ENCODE peak calls at places on chromosomes 3 and 15, in six cellular contexts. One of them, this sample, is unnamed.

GRCh38 chr3:24315991-24316390 is 178.7 kb downstream of the THRB start:
- DNase-seq in GM12878: no peak
- DNase-seq in H1: no peak
- DNase-seq in K562: no peak
- DNase-seq in HepG2: no peak
- DNase-seq in GM12891: no peak
- DNase-seq in this sample: no peak

GRCh38 chr15:42157981-42158765 is 1.7 kb upstream of the PLA2G4F start:
- DNase-seq in GM12878: no peak
- DNase-seq in HepG2: no peak
- DNase-seq in GM12891: no peak
- DNase-seq in K562: peak
- DNase-seq in H1: no peak
- DNase-seq in this sample: no peak

GRCh38 chr3:194162070-194162678 is 26.2 kb downstream of the HES1 start:
- DNase-seq in H1: no peak
- DNase-seq in HepG2: peak
- DNase-seq in GM12891: no peak
- DNase-seq in GM12878: no peak
- DNase-seq in K562: no peak
- DNase-seq in this sample: no peak

GRCh38 chr15:100525894-100526512 is 2.7 kb downstream of the CERS3 start:
- DNase-seq in GM12878: no peak
- DNase-seq in H1: no peak
- DNase-seq in K562: no peak
- DNase-seq in GM12891: no peak
- DNase-seq in HepG2: no peak
- DNase-seq in this sample: no peak

GRCh38 chr15:68606332-68606731 is 27.5 kb downstream of the CORO2B start:
- DNase-seq in H1: no peak
- DNase-seq in K562: no peak
- DNase-seq in HepG2: no peak
- DNase-seq in GM12878: no peak
- DNase-seq in GM12891: no peak
- DNase-seq in this sample: no peak

GRCh38 chr3:72070005-72070404 is 285.1 kb upstream of the PROK2 start:
- DNase-seq in HepG2: no peak
- DNase-seq in K562: no peak
- DNase-seq in GM12878: no peak
- DNase-seq in H1: no peak
- DNase-seq in GM12891: no peak
- DNase-seq in this sample: no peak

GRCh38 chr3:14324224-14324944 is 78.0 kb upstream of the SLC6A6 start:
- DNase-seq in H1: no peak
- DNase-seq in GM12891: no peak
- DNase-seq in GM12878: no peak
- DNase-seq in HepG2: no peak
- DNase-seq in K562: no peak
- DNase-seq in this sample: no peak

GRCh38 chr3:192054881-192055280 is 593.9 kb downstream of the PYDC2 start:
- DNase-seq in K562: no peak
- DNase-seq in HepG2: no peak
- DNase-seq in H1: no peak
- DNase-seq in GM12878: no peak
- DNase-seq in GM12891: no peak
- DNase-seq in this sample: no peak

GRCh38 chr3:160987982-160988964 is 116.9 kb downstream of the B3GALNT1 start:
- DNase-seq in GM12891: no peak
- DNase-seq in HepG2: no peak
- DNase-seq in H1: no peak
- DNase-seq in GM12878: no peak
- DNase-seq in K562: no peak
- DNase-seq in this sample: no peak

GRCh38 chr15:47725924-47726323 is 8.6 kb downstream of the SEMA6D start:
- DNase-seq in GM12891: no peak
- DNase-seq in HepG2: no peak
- DNase-seq in H1: no peak
- DNase-seq in GM12878: no peak
- DNase-seq in K562: no peak
- DNase-seq in this sample: no peak

GRCh38 chr3:12679468-12679867 is 15.6 kb upstream of the RAF1 start:
- DNase-seq in HepG2: peak
- DNase-seq in GM12878: no peak
- DNase-seq in H1: no peak
- DNase-seq in K562: no peak
- DNase-seq in GM12891: no peak
- DNase-seq in this sample: no peak

GRCh38 chr3:102182162-102182561 is 252.7 kb upstream of the ZPLD1 start:
- DNase-seq in K562: no peak
- DNase-seq in H1: no peak
- DNase-seq in GM12891: no peak
- DNase-seq in HepG2: no peak
- DNase-seq in GM12878: no peak
- DNase-seq in this sample: no peak

GRCh38 chr15:64046347-64047153 is at the start of gene DAPK2:
- DNase-seq in GM12891: peak
- DNase-seq in K562: peak
- DNase-seq in H1: peak
- DNase-seq in HepG2: peak
- DNase-seq in GM12878: no peak
- DNase-seq in this sample: peak

GRCh38 chr15:57457726-57458125 is 81.4 kb downstream of the CGNL1 start:
- DNase-seq in GM12878: no peak
- DNase-seq in HepG2: no peak
- DNase-seq in H1: no peak
- DNase-seq in GM12891: no peak
- DNase-seq in K562: no peak
- DNase-seq in this sample: no peak

DNA sequence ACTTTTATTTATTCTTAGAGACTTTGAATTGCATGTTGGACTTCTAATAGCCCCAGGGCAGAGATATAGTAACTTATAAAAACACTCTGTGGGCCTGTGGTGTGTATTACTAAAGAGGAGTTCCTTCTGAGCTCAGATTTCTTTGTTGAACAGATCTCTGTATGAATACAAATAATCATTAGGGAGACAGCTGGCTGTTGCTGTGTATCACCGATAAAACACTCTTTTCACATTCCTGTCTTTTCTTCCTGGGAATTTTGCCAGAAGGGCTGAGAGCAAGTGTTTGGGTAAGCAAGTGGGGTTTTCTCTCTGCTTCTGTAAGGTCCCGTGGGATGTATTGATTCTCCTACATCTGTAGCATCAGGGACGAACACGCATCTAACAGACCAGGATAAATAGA is 226.1 kb upstream of the CD96 start:
- DNase-seq in K562: no peak
- DNase-seq in HepG2: no peak
- DNase-seq in H1: no peak
- DNase-seq in GM12878: no peak
- DNase-seq in GM12891: no peak
- DNase-seq in this sample: no peak
- TF ChIP-seq TAF1 in K562: no peak
- TF ChIP-seq TAF1 in HepG2: no peak
- TF ChIP-seq TAF1 in H1: no peak
- TF ChIP-seq TAF1 in GM12878: no peak
- TF ChIP-seq TAF1 in GM12891: no peak
- TF ChIP-seq TAF1 in this sample: no peak

GRCh38 chr3:141410861-141411771 is 42.8 kb downstream of the ZBTB38 start:
- DNase-seq in HepG2: no peak
- DNase-seq in K562: no peak
- DNase-seq in GM12891: no peak
- DNase-seq in H1: no peak
- DNase-seq in GM12878: no peak
- DNase-seq in this sample: no peak

GRCh38 chr3:141414141-141414689 is 45.9 kb downstream of the ZBTB38 start:
- DNase-seq in H1: no peak
- DNase-seq in GM12878: no peak
- DNase-seq in HepG2: no peak
- DNase-seq in GM12891: no peak
- DNase-seq in K562: no peak
- DNase-seq in this sample: no peak

GRCh38 chr3:141412087-141412935 is 44.0 kb downstream of the ZBTB38 start:
- DNase-seq in GM12891: no peak
- DNase-seq in HepG2: peak
- DNase-seq in K562: no peak
- DNase-seq in H1: no peak
- DNase-seq in GM12878: no peak
- DNase-seq in this sample: no peak

GRCh38 chr3:141413387-141414140 is 45.3 kb downstream of the ZBTB38 start:
- DNase-seq in K562: no peak
- DNase-seq in GM12891: no peak
- DNase-seq in GM12878: no peak
- DNase-seq in H1: no peak
- DNase-seq in HepG2: no peak
- DNase-seq in this sample: no peak

GRCh38 chr3:141412936-141413354 is 44.6 kb downstream of the ZBTB38 start:
- DNase-seq in HepG2: peak
- DNase-seq in GM12891: no peak
- DNase-seq in GM12878: no peak
- DNase-seq in K562: no peak
- DNase-seq in H1: no peak
- DNase-seq in this sample: no peak
- TF ChIP-seq POLR2A in HepG2: no peak
- TF ChIP-seq POLR2A in GM12891: no peak
- TF ChIP-seq POLR2A in GM12878: no peak
- TF ChIP-seq POLR2A in K562: no peak
- TF ChIP-seq POLR2A in H1: no peak
- TF ChIP-seq POLR2A in this sample: no peak

GRCh38 chr3:52397676-52398399 is 47.1 kb downstream of the SEMA3G start:
- DNase-seq in HepG2: no peak
- DNase-seq in GM12878: no peak
- DNase-seq in GM12891: no peak
- DNase-seq in H1: no peak
- DNase-seq in K562: no peak
- DNase-seq in this sample: no peak

GRCh38 chr3:52399593-52399992 is 45.3 kb downstream of the SEMA3G start:
- DNase-seq in H1: no peak
- DNase-seq in K562: no peak
- DNase-seq in GM12878: no peak
- DNase-seq in HepG2: no peak
- DNase-seq in GM12891: no peak
- DNase-seq in this sample: no peak

GRCh38 chr3:52396907-52397591 is 47.9 kb downstream of the SEMA3G start:
- DNase-seq in GM12891: no peak
- DNase-seq in K562: no peak
- DNase-seq in H1: no peak
- DNase-seq in HepG2: no peak
- DNase-seq in GM12878: no peak
- DNase-seq in this sample: no peak

GRCh38 chr3:52399131-52399530 is 45.8 kb downstream of the SEMA3G start:
- DNase-seq in GM12878: no peak
- DNase-seq in K562: no peak
- DNase-seq in HepG2: no peak
- DNase-seq in GM12891: no peak
- DNase-seq in H1: no peak
- DNase-seq in this sample: no peak

DNA sequence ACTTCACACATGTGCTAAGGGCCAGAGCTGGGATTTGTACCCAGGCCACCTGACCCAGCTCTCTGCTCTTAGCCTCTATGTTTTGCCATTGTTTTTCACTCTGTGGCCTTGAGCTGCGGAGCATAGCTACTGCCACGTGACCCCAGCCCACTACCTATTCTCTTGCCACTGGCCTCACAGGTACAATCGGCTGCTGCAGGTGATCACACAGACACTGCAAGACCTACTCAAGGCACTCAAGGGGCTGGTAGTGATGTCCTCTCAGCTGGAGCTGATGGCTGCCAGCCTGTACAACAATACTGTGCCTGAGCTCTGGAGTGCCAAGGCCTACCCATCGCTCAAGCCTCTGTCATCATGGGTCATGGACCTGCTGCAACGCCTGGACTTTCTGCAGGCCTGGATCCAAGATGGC is 46.2 kb downstream of the SEMA3G start:
- DNase-seq in HepG2: no peak
- DNase-seq in H1: no peak
- DNase-seq in K562: no peak
- DNase-seq in GM12878: no peak
- DNase-seq in GM12891: no peak
- DNase-seq in this sample: no peak
- TF ChIP-seq POLR2AphosphoS5 in HepG2: no peak
- TF ChIP-seq POLR2AphosphoS5 in H1: no peak
- TF ChIP-seq POLR2AphosphoS5 in K562: no peak
- TF ChIP-seq POLR2AphosphoS5 in GM12878: no peak
- TF ChIP-seq POLR2AphosphoS5 in GM12891: peak
- TF ChIP-seq POLR2AphosphoS5 in this sample: peak

GRCh38 chr3:51670053-51670666 is 892 bp upstream of the TEX264 start:
- DNase-seq in GM12891: no peak
- DNase-seq in H1: no peak
- DNase-seq in HepG2: no peak
- DNase-seq in K562: no peak
- DNase-seq in GM12878: no peak
- DNase-seq in this sample: no peak

GRCh38 chr3:51672083-51672475 is 1.0 kb downstream of the TEX264 start:
- DNase-seq in GM12891: no peak
- DNase-seq in HepG2: no peak
- DNase-seq in GM12878: no peak
- DNase-seq in K562: no peak
- DNase-seq in H1: no peak
- DNase-seq in this sample: no peak

GRCh38 chr3:51673181-51673801 is 2.2 kb downstream of the TEX264 start:
- DNase-seq in GM12891: no peak
- DNase-seq in GM12878: no peak
- DNase-seq in HepG2: peak
- DNase-seq in H1: no peak
- DNase-seq in K562: no peak
- DNase-seq in this sample: no peak

GRCh38 chr3:51670711-51671089 is 352 bp upstream of the TEX264 start:
- DNase-seq in HepG2: no peak
- DNase-seq in K562: no peak
- DNase-seq in GM12878: no peak
- DNase-seq in H1: no peak
- DNase-seq in GM12891: no peak
- DNase-seq in this sample: no peak

DNA sequence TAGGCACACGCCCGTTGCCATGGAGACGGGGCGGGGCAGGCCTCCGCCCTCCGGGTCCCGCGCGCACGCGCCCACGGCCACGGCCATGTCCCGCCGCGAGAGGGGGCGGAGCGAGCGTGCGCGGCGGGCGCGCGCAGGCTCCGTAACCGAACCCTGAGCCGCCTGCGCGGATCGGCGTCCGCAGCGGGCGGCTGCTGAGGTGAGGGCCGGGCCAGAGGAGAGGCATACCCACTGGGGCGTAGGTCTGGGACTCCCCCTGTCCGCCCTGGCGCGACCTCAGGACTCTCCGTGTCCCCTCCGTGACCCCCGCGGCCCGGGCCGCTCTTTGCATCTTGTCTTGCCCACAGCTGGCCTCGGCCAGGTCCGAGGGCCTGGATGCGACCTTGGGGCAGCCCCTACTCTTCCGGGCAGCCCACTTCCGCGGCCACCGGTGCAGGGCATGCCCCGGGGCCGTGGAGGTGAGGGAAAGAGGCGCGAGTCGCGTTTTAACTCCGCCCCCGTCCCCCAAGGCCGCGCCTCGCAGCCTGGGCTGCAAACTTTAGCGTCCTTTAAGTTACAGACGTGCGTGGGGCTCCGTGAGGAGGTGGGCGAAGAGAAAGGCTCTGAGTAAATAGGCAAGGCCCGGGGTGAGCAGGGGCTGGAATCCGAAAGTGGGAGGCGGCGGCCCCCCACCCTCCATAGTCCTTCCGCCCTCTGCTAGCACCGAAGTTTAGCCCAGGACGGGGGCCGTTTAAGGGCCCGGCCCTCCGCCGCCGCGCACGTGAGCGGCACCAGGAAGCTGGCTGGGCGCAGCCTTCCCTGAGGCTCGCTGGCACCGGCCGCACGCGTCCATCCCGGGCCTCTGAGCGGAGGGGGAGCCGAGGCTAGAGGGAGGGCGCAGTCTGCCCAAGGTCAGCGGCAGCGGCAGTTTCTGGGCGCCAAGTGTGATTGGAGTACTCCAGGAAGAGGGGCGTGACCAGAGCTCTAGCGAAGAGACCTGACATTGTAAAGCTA is at the start of gene TEX264:
- DNase-seq in HepG2: peak
- DNase-seq in GM12878: peak
- DNase-seq in GM12891: peak
- DNase-seq in H1: peak
- DNase-seq in K562: peak
- DNase-seq in this sample: peak
- TF ChIP-seq TAF1 in HepG2: peak
- TF ChIP-seq TAF1 in GM12878: peak
- TF ChIP-seq TAF1 in GM12891: no peak
- TF ChIP-seq TAF1 in H1: peak
- TF ChIP-seq TAF1 in K562: peak
- TF ChIP-seq TAF1 in this sample: peak